ENCODE peak calls at places on chromosomes 11 and 22, in eight cellular contexts. One of them, this sample, is unnamed.

GRCh38 chr11:19200410-19201201 is 1.2 kb downstream of the CSRP3 start:
- DNase-seq in thoracic aorta: no peak
- DNase-seq in fibroblast of lung: peak; percentile 83
- DNase-seq in GM23338: no peak
- DNase-seq in aorta: peak; percentile 55
- DNase-seq in pancreas: no peak
- DNase-seq in neuronal stem cell: no peak
- DNase-seq in IMR-90: peak; percentile 70
- DNase-seq in this sample: no peak

GRCh38 chr11:94128171-94128745 is 383 bp upstream of the PANX1 start:
- DNase-seq in IMR-90: no peak
- DNase-seq in GM23338: peak; percentile 63
- DNase-seq in aorta: no peak
- DNase-seq in thoracic aorta: no peak
- DNase-seq in neuronal stem cell: no peak
- DNase-seq in fibroblast of lung: no peak
- DNase-seq in pancreas: no peak
- DNase-seq in this sample: no peak

GRCh38 chr11:26753738-26754504 is 32.1 kb upstream of the SLC5A12 start:
- DNase-seq in IMR-90: peak; percentile 74
- DNase-seq in aorta: peak; percentile 44
- DNase-seq in thoracic aorta: peak; percentile 7
- DNase-seq in neuronal stem cell: peak; percentile 48
- DNase-seq in fibroblast of lung: peak; percentile 61
- DNase-seq in GM23338: peak; percentile 84
- DNase-seq in pancreas: peak; percentile 45
- DNase-seq in this sample: no peak

GRCh38 chr11:125680747-125681146 is at the start of gene ACRV1:
- DNase-seq in thoracic aorta: no peak
- DNase-seq in GM23338: no peak
- DNase-seq in IMR-90: no peak
- DNase-seq in pancreas: no peak
- DNase-seq in aorta: no peak
- DNase-seq in fibroblast of lung: no peak
- DNase-seq in neuronal stem cell: no peak
- DNase-seq in this sample: no peak

GRCh38 chr11:26839911-26840705 is 118.2 kb upstream of the SLC5A12 start:
- DNase-seq in GM23338: no peak
- DNase-seq in thoracic aorta: no peak
- DNase-seq in neuronal stem cell: no peak
- DNase-seq in aorta: no peak
- DNase-seq in pancreas: no peak
- DNase-seq in IMR-90: no peak
- DNase-seq in fibroblast of lung: peak; percentile 25
- DNase-seq in this sample: no peak

GRCh38 chr22:49203863-49204598 is 623.6 kb downstream of the BRD1 start:
- DNase-seq in pancreas: no peak
- DNase-seq in fibroblast of lung: no peak
- DNase-seq in GM23338: no peak
- DNase-seq in neuronal stem cell: no peak
- DNase-seq in IMR-90: no peak
- DNase-seq in aorta: no peak
- DNase-seq in thoracic aorta: no peak
- DNase-seq in this sample: no peak

GRCh38 chr11:131504199-131504949 is 134.0 kb downstream of the NTM start:
- DNase-seq in fibroblast of lung: peak; percentile 17
- DNase-seq in GM23338: peak; percentile 89
- DNase-seq in thoracic aorta: no peak
- DNase-seq in IMR-90: no peak
- DNase-seq in pancreas: no peak
- DNase-seq in aorta: no peak
- DNase-seq in neuronal stem cell: peak; percentile 32
- DNase-seq in this sample: no peak

GRCh38 chr11:69087811-69088210 is 39.1 kb downstream of the TPCN2 start:
- DNase-seq in neuronal stem cell: no peak
- DNase-seq in fibroblast of lung: no peak
- DNase-seq in aorta: no peak
- DNase-seq in thoracic aorta: no peak
- DNase-seq in IMR-90: no peak
- DNase-seq in GM23338: no peak
- DNase-seq in pancreas: no peak
- DNase-seq in this sample: no peak

GRCh38 chr11:836274-836673 is 3.5 kb downstream of the CD151 start:
- DNase-seq in aorta: no peak
- DNase-seq in pancreas: peak; percentile 44
- DNase-seq in fibroblast of lung: no peak
- DNase-seq in IMR-90: no peak
- DNase-seq in GM23338: no peak
- DNase-seq in thoracic aorta: no peak
- DNase-seq in neuronal stem cell: no peak
- DNase-seq in this sample: no peak

GRCh38 chr11:3202305-3202704 is 16.3 kb downstream of the MRGPRG start:
- DNase-seq in pancreas: no peak
- DNase-seq in GM23338: no peak
- DNase-seq in aorta: peak; percentile 23
- DNase-seq in neuronal stem cell: no peak
- DNase-seq in thoracic aorta: no peak
- DNase-seq in fibroblast of lung: no peak
- DNase-seq in IMR-90: no peak
- DNase-seq in this sample: no peak

GRCh38 chr22:39932918-39933649 is 27.1 kb upstream of the TMA7B start:
- DNase-seq in pancreas: peak; percentile 49
- DNase-seq in neuronal stem cell: peak; percentile 69
- DNase-seq in fibroblast of lung: no peak
- DNase-seq in aorta: no peak
- DNase-seq in thoracic aorta: no peak
- DNase-seq in IMR-90: no peak
- DNase-seq in GM23338: peak; percentile 95
- DNase-seq in this sample: no peak

GRCh38 chr11:3626250-3626960 is 15.4 kb downstream of the ART5 start:
- DNase-seq in aorta: peak; percentile 90
- DNase-seq in IMR-90: no peak
- DNase-seq in neuronal stem cell: no peak
- DNase-seq in GM23338: peak; percentile 41
- DNase-seq in fibroblast of lung: no peak
- DNase-seq in pancreas: no peak
- DNase-seq in thoracic aorta: no peak
- DNase-seq in this sample: no peak

GRCh38 chr11:64898541-64898940 is 18.5 kb downstream of the ATG2A start:
- DNase-seq in GM23338: no peak
- DNase-seq in thoracic aorta: no peak
- DNase-seq in IMR-90: no peak
- DNase-seq in fibroblast of lung: no peak
- DNase-seq in aorta: no peak
- DNase-seq in neuronal stem cell: no peak
- DNase-seq in pancreas: no peak
- DNase-seq in this sample: no peak

GRCh38 chr11:64534950-64535349 is 56.1 kb upstream of the SLC22A12 start:
- DNase-seq in GM23338: no peak
- DNase-seq in pancreas: no peak
- DNase-seq in IMR-90: no peak
- DNase-seq in neuronal stem cell: no peak
- DNase-seq in aorta: no peak
- DNase-seq in fibroblast of lung: no peak
- DNase-seq in thoracic aorta: no peak
- DNase-seq in this sample: no peak

GRCh38 chr11:70811483-70811882 is 413.2 kb downstream of the CTTN start:
- DNase-seq in aorta: no peak
- DNase-seq in neuronal stem cell: no peak
- DNase-seq in GM23338: no peak
- DNase-seq in thoracic aorta: no peak
- DNase-seq in IMR-90: no peak
- DNase-seq in pancreas: no peak
- DNase-seq in fibroblast of lung: no peak
- DNase-seq in this sample: no peak

GRCh38 chr22:40040927-40041326 is 46.2 kb downstream of the FAM83F start:
- DNase-seq in aorta: no peak
- DNase-seq in neuronal stem cell: no peak
- DNase-seq in fibroblast of lung: no peak
- DNase-seq in pancreas: peak; percentile 36
- DNase-seq in GM23338: no peak
- DNase-seq in IMR-90: no peak
- DNase-seq in thoracic aorta: no peak
- DNase-seq in this sample: no peak

GRCh38 chr11:34160049-34160721 is 54.8 kb downstream of the NAT10 start:
- DNase-seq in thoracic aorta: no peak
- DNase-seq in fibroblast of lung: peak; percentile 79
- DNase-seq in IMR-90: no peak
- DNase-seq in neuronal stem cell: no peak
- DNase-seq in pancreas: no peak
- DNase-seq in GM23338: no peak
- DNase-seq in aorta: no peak
- DNase-seq in this sample: no peak

DNA sequence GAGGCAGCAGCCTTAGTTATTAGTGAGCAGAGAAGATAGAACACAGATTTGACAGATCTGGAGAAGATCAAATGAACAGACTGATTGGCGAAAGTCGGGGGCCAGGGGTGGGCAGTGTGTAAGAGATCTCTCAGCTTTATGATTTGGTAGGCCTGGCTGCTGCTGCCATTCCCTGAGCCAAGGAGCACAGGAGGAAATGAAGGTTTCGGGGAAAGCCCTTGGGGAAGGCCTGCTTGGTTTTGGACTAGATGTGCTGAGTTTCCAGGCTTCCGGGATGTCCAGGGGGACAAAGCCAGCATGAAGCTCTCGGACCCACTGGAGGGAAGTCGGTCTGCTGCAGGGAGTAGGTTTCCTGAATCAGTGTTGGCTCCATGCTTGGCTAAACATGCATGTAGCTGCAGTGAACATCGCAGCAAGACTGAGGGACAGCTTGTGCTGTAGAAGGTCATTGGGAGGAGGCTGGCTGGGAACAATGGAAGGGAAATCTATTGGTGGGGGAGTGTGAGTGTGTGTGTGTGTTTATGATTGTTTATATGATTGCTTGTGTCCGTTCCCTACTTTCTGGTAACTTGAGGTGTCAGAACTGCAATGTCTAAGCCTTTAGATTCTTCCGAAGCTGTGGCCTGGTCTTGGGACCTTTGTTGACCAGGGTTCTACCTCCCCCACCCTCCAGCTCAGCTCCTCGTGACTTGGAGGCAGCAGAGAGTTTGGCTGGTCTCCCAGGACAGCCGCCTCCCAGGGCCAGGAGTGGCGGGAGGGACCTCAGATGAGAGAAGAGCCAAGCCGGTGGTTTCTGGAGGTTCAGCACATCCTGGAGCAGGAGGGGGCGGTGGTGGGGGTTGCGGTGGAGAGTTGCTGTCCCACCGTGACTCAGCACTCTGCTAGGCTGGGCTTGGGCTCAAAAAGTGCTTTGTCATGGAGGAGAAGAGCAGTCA is 4.0 kb upstream of the FTH1 start:
- DNase-seq in fibroblast of lung: peak; percentile 99
- DNase-seq in aorta: peak; percentile 99
- DNase-seq in GM23338: peak; percentile 98
- DNase-seq in neuronal stem cell: peak; percentile 62
- DNase-seq in pancreas: peak; percentile 99
- DNase-seq in IMR-90: peak; percentile 99
- DNase-seq in thoracic aorta: peak; percentile 98
- DNase-seq in this sample: no peak
- H3K4me1 ChIP-seq in fibroblast of lung: peaks cover 35% of the 10 kb centered on the region
- H3K4me1 ChIP-seq in aorta: peaks cover 5% of the 10 kb centered on the region
- H3K4me1 ChIP-seq in GM23338: peaks cover 39% of the 10 kb centered on the region
- H3K4me1 ChIP-seq in neuronal stem cell: peaks cover 21% of the 10 kb centered on the region
- H3K4me1 ChIP-seq in pancreas: peaks cover 57% of the 10 kb centered on the region
- H3K4me1 ChIP-seq in IMR-90: peaks cover 33% of the 10 kb centered on the region
- H3K4me1 ChIP-seq in thoracic aorta: peaks cover 82% of the 10 kb centered on the region
- H3K4me1 ChIP-seq in this sample: peaks cover 58% of the 10 kb centered on the region

GRCh38 chr11:111909378-111909777 is 2.2 kb downstream of the CRYAB start:
- DNase-seq in GM23338: no peak
- DNase-seq in aorta: no peak
- DNase-seq in pancreas: no peak
- DNase-seq in fibroblast of lung: no peak
- DNase-seq in neuronal stem cell: no peak
- DNase-seq in IMR-90: no peak
- DNase-seq in thoracic aorta: no peak
- DNase-seq in this sample: no peak
- H3K4me3 ChIP-seq in GM23338: no peak overlapping the region
- H3K4me3 ChIP-seq in aorta: peak overlapping the region; percentile 98
- H3K4me3 ChIP-seq in pancreas: no peak overlapping the region
- H3K4me3 ChIP-seq in fibroblast of lung: no peak overlapping the region
- H3K4me3 ChIP-seq in neuronal stem cell: no peak overlapping the region
- H3K4me3 ChIP-seq in IMR-90: no peak overlapping the region
- H3K4me3 ChIP-seq in thoracic aorta: peak overlapping the region; percentile 76
- H3K4me3 ChIP-seq in this sample: peak overlapping the region; percentile 69

DNA sequence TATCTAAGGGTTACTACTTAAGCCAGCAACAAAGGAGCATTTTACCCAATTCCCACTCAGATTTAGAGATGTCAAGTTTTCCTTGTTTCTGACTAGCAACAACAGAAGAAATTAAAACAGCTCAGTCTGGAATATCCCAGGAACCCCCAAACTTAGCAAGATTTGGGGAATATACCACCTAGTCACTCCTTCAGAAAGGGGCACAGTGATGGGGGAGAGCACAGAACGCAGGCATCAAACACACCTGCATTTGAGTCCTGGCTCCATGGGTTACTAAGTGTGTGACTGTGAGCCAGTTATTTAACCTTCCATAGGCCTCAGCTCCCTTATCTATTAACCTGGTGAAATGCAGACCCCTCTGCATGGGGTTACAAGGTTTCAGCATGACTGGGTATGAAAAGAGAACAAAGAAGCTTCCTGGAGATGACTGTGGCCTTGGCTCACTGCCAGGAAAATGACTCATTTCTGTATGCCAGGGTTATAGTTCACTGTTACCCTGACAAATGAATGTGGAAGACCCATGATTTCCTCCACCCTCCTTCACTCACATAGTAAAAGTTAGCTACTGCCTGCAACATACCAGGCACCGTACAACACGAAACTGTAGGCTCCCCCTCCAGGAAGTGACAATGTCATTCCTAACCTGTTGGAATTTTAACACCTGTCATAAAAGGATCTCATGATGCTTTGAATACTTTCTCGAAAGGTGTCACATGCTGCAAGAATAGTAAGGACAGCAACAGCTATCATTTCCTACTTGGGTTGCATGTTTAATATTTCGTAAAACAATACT is 79.6 kb downstream of the ME3 start:
- DNase-seq in neuronal stem cell: no peak
- DNase-seq in thoracic aorta: peak; percentile 53
- DNase-seq in GM23338: no peak
- DNase-seq in IMR-90: peak; percentile 87
- DNase-seq in fibroblast of lung: peak; percentile 88
- DNase-seq in aorta: peak; percentile 85
- DNase-seq in pancreas: peak; percentile 75
- DNase-seq in this sample: no peak
- H3K27ac ChIP-seq in neuronal stem cell: peak overlapping the region; percentile 40
- H3K27ac ChIP-seq in thoracic aorta: no peak overlapping the region
- H3K27ac ChIP-seq in GM23338: no peak overlapping the region
- H3K27ac ChIP-seq in IMR-90: no peak overlapping the region
- H3K27ac ChIP-seq in fibroblast of lung: peak overlapping the region; percentile 47
- H3K27ac ChIP-seq in aorta: no peak overlapping the region
- H3K27ac ChIP-seq in pancreas: peak overlapping the region; percentile 77
- H3K27ac ChIP-seq in this sample: no peak overlapping the region

DNA sequence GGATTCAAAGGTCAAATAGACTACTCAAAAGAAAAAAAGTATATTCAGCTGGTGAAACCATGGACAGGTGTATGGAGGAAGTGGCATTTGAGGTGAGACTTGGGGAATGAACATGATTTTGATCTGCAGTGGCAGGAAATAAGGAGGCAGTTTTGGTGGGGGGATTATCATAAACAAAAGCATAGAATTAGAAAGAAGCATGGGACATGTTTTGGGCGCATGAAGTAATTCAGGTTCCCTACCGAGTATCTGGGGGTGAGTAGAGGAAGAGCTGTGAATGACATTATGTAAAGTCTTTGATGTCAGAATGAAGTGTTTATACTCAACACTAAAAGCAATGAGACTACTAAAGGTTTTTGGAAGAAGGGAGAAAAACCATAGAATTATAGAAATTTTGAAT is 3.1 kb downstream of the CLMP start:
- DNase-seq in IMR-90: no peak
- DNase-seq in thoracic aorta: no peak
- DNase-seq in fibroblast of lung: no peak
- DNase-seq in aorta: no peak
- DNase-seq in pancreas: no peak
- DNase-seq in GM23338: no peak
- DNase-seq in neuronal stem cell: no peak
- DNase-seq in this sample: no peak
- H3K4me1 ChIP-seq in IMR-90: peaks cover 32% of the 10 kb centered on the region
- H3K4me1 ChIP-seq in thoracic aorta: peaks cover 76% of the 10 kb centered on the region
- H3K4me1 ChIP-seq in fibroblast of lung: peaks cover 34% of the 10 kb centered on the region
- H3K4me1 ChIP-seq in aorta: peaks cover 7% of the 10 kb centered on the region
- H3K4me1 ChIP-seq in pancreas: no peaks in the 10 kb centered on the region
- H3K4me1 ChIP-seq in GM23338: peaks cover 62% of the 10 kb centered on the region
- H3K4me1 ChIP-seq in neuronal stem cell: peaks cover 28% of the 10 kb centered on the region
- H3K4me1 ChIP-seq in this sample: peaks cover 7% of the 10 kb centered on the region